ENCODE peak calls at places on chromosomes 1 and 21, in nine cellular contexts. P is sigmoid colon, G is ovary, A is esophagus squamous epithelium, F is adrenal gland, N is tibial nerve, C is breast epithelium, B is prostate gland, V is Peyer's patch. E is an unnamed sample. For H3K9me3, the result is how much of the 10 kb centered on the place peaks cover.

GRCh38 chr1:181433931-181434330 is 49.4 kb upstream of the CACNA1E start:
- DNase-seq in P (no peak), G (no peak), A (no peak), F (no peak), N (no peak), C (no peak), B (no peak), V (no peak), E (no peak)

GRCh38 chr1:188237573-188238353 is 1409.0 kb downstream of the PLA2G4A start:
- DNase-seq in P (no peak), G (no peak), A (no peak), F (no peak), N (no peak), C (no peak), B (no peak), V (no peak), E (no peak)

GRCh38 chr1:9884805-9885204 is 25.3 kb downstream of the CTNNBIP1 start:
- DNase-seq in P (no peak), G (no peak), A (no peak), F (no peak), N (no peak), C (no peak), B (no peak), V (no peak), E (no peak)

GRCh38 chr1:27603320-27603961 is 503 bp downstream of the AHDC1 start:
- DNase-seq in P (no peak), G (peak), A (no peak), F (peak), N (no peak), C (no peak), B (peak), V (peak), E (no peak)

GRCh38 chr1:241323510-241323909 is 33.5 kb downstream of the RGS7 start:
- DNase-seq in P (no peak), G (no peak), A (no peak), F (peak), N (no peak), C (no peak), B (no peak), V (no peak), E (peak)

GRCh38 chr1:25973610-25974355 is 24.1 kb downstream of the PAFAH2 start:
- DNase-seq in P (no peak), G (no peak), A (no peak), F (no peak), N (no peak), C (no peak), B (no peak), V (no peak), E (no peak)

GRCh38 chr1:7745783-7746182 is 25.3 kb upstream of the VAMP3 start:
- DNase-seq in P (no peak), G (no peak), A (no peak), F (no peak), N (no peak), C (peak), B (peak), V (no peak), E (no peak)

GRCh38 chr1:218620956-218621355 is 275.8 kb downstream of the TGFB2 start:
- DNase-seq in P (no peak), G (no peak), A (no peak), F (no peak), N (no peak), C (no peak), B (no peak), V (no peak), E (peak)

GRCh38 chr1:27301582-27302199 is 20.3 kb upstream of the TMEM222 start:
- DNase-seq in P (peak), G (no peak), A (no peak), F (no peak), N (no peak), C (no peak), B (no peak), V (no peak), E (no peak)

GRCh38 chr1:199948587-199949280 is 78.8 kb upstream of the NR5A2 start:
- DNase-seq in P (no peak), G (no peak), A (no peak), F (no peak), N (no peak), C (no peak), B (no peak), V (no peak), E (no peak)

GRCh38 chr1:70966018-70966638 is 81.5 kb downstream of the PTGER3 start:
- DNase-seq in P (no peak), G (no peak), A (no peak), F (no peak), N (no peak), C (no peak), B (no peak), V (no peak), E (no peak)

GRCh38 chr1:236699366-236699765 is 13.1 kb downstream of the ACTN2 start:
- DNase-seq in P (no peak), G (no peak), A (no peak), F (no peak), N (no peak), C (no peak), B (no peak), V (no peak), E (no peak)

GRCh38 chr1:199033709-199034108 is 394.9 kb downstream of the PTPRC start:
- DNase-seq in P (no peak), G (no peak), A (no peak), F (no peak), N (no peak), C (no peak), B (no peak), V (no peak), E (no peak)

GRCh38 chr1:99648107-99648506 is 2.2 kb downstream of the PALMD start:
- DNase-seq in P (no peak), G (no peak), A (no peak), F (peak), N (no peak), C (peak), B (peak), V (no peak), E (peak)

GRCh38 chr1:240496941-240497340 is 115.0 kb downstream of the GREM2 start:
- DNase-seq in P (no peak), G (no peak), A (no peak), F (no peak), N (no peak), C (no peak), B (no peak), V (no peak), E (no peak)

GRCh38 chr1:6960291-6960758 is 175.1 kb downstream of the CAMTA1 start:
- DNase-seq in P (no peak), G (peak), A (no peak), F (peak), N (peak), C (no peak), B (peak), V (no peak), E (peak)

GRCh38 chr1:172638249-172638648 is 20.7 kb upstream of the FASLG start:
- DNase-seq in P (no peak), G (no peak), A (no peak), F (no peak), N (no peak), C (no peak), B (no peak), V (no peak), E (no peak)

GRCh38 chr1:8020032-8020431 is 6.1 kb downstream of the ERRFI1 start:
- DNase-seq in P (no peak), G (no peak), A (no peak), F (no peak), N (no peak), C (peak), B (peak), V (no peak), E (peak)

GRCh38 chr1:110976089-110976488 is 12.4 kb upstream of the LRIF1 start:
- DNase-seq in P (no peak), G (no peak), A (no peak), F (no peak), N (no peak), C (no peak), B (no peak), V (no peak), E (no peak)

GRCh38 chr1:110975265-110975664 is 11.5 kb upstream of the LRIF1 start:
- DNase-seq in P (no peak), G (no peak), A (no peak), F (no peak), N (no peak), C (no peak), B (no peak), V (no peak), E (no peak)

GRCh38 chr1:110982320-110982719 is 18.6 kb upstream of the LRIF1 start:
- DNase-seq in P (no peak), G (no peak), A (no peak), F (no peak), N (no peak), C (no peak), B (no peak), V (no peak), E (no peak)

GRCh38 chr1:110979154-110979553 is 15.4 kb upstream of the LRIF1 start:
- DNase-seq in P (no peak), G (no peak), A (no peak), F (no peak), N (no peak), C (no peak), B (no peak), V (no peak), E (no peak)
- H3K9me3 ChIP-seq in P (under half), G (under half), A (under half), F (under half), N (under half), C (under half), B (under half), V (under half), E (under half)

GRCh38 chr1:179143332-179143731 is 61.5 kb downstream of the TOR3A start:
- DNase-seq in P (no peak), G (no peak), A (no peak), F (no peak), N (no peak), C (no peak), B (no peak), V (no peak), E (no peak)
- H3K4me3 ChIP-seq in P (peak), G (no peak), A (no peak), F (no peak), N (no peak), C (peak), B (no peak), V (no peak), E (no peak)

DNA sequence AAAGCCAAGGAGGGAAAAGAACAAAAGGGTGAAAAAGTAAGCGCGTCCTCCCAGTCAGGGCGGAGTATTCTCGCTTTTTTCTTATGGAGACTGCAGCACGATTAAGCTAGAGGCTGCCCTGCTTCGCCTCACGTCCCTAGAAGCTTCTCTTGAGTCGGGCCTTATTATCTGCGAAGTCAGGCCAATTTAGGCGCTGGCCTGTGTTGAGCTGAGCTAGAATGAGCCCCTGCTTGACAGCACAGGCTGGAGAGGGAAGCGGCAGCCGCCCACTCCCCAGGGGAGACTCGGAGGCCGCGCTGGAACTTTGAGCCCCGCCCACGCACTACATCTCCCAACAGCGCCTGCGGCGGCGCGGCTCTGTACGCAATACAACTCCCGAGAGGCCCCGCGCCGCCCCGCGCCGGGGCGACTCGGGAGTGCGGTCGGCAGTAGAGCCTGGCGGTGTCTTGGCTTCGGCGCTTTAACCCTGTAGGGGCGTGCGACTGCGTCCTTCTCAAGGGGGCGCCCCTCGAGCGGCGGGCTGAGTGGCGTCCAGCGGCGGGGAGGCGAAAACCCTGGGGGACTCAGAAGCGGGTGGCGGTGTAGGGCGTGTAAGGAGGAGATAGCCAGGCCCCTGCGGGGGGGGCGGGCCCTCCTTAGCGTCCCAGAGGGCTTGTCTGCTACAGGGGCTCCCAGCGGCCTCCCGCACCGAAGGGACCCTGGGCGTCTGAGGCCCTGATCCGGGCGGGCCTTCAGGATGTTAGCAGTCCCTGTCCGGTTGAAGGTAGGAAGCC is 888 bp downstream of the ZNF436 start:
- DNase-seq in P (peak), G (peak), A (peak), F (peak), N (peak), C (peak), B (peak), V (peak), E (peak)
- TF ChIP-seq POLR2A in P (peak), G (peak), A (peak), F (peak), N (peak), C (peak), B (peak), V (peak), E (peak)

GRCh38 chr21:44664691-44665090 is 2.0 kb downstream of the KRTAP12-2 start:
- DNase-seq in P (no peak), G (no peak), A (no peak), F (no peak), N (no peak), C (no peak), B (no peak), V (no peak), E (no peak)

GRCh38 chr21:44671911-44672310 is 5.2 kb upstream of the KRTAP12-2 start:
- DNase-seq in P (no peak), G (no peak), A (no peak), F (no peak), N (no peak), C (no peak), B (no peak), V (no peak), E (no peak)

GRCh38 chr21:44666401-44667320 is at the start of gene KRTAP12-2:
- DNase-seq in P (no peak), G (no peak), A (no peak), F (no peak), N (no peak), C (no peak), B (no peak), V (no peak), E (no peak)

GRCh38 chr21:44670642-44671432 is 4.1 kb upstream of the KRTAP12-2 start:
- DNase-seq in P (no peak), G (no peak), A (no peak), F (no peak), N (no peak), C (no peak), B (no peak), V (no peak), E (no peak)

GRCh38 chr21:44667612-44668011 is 885 bp upstream of the KRTAP12-2 start:
- DNase-seq in P (no peak), G (no peak), A (no peak), F (no peak), N (no peak), C (no peak), B (no peak), V (no peak), E (no peak)
- H3K9me3 ChIP-seq in P (under half), G (under half), A (under half), F (under half), N (under half), C (under half), B (under half), V (under half), E (under half)

DNA sequence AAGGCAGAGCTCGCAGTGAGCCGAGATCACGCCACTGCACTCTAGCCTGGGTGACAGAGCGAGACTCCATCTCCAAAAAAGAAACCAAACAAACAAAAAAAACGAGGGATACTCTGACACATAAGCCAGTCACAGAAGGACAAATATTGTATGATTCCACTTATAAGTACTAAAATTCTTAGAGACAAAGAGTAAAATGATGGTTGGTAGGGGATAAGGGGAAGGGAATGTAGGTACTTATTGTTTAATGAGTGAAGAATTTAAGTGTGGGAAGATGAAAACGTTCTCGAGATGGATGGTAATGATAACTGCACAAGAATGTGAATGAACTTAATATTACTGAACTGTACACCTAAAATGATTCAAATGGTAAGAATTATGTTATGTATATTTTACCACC is 66.7 kb upstream of the GUCA2A start:
- DNase-seq in P (no peak), G (no peak), A (no peak), F (no peak), N (no peak), C (no peak), B (no peak), V (no peak), E (no peak)
- H3K4me3 ChIP-seq in P (no peak), G (no peak), A (no peak), F (no peak), N (no peak), C (no peak), B (no peak), V (no peak), E (no peak)

DNA sequence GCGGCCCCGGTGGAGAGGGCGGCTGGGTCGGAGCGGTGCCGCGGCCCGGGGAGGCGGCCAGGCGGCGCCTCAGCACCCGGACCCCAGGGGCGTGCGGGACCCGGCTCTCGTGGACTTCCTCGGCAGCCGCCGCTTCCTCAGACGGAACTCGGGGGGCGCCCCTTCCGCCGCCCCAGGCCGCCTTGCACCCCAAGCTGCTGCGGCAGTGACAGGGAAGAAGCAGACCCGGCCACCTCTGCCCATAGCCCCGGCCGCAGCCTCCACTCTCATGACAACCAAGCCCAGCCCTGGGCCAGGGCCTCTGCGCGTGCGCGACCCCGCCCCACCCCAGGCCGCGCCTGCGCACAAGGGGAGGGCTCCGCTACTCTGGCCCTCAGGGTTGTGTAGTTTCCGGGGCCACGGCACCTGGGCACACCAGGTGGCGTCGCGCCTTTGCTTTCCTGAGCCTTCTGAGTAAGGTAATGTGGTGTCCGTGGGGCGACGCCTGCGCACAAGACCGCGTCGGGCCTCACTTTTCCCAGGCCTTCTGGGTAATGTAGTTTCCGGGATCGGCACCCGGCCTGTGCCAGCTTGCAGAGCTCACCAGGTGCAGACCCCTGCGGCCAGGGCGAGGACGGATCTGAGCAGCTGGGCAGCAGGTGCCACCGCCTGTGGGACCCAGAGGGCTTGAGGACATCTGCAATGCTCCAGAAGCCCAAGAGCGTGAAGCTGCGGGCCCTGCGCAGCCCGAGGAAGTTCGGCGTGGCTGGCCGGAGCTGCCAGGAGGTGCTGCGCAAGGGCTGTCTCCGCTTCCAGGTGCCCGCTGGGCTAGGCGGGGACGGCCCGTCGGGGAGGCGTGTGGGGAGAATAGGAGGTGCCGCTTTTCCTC is at the start of the genes CEP104 and DFFB:
- DNase-seq in P (peak), G (peak), A (peak), F (peak), N (peak), C (peak), B (peak), V (peak), E (peak)
- TF ChIP-seq POLR2A in P (no peak), G (no peak), A (peak), F (peak), N (peak), C (peak), B (peak), V (peak), E (peak)

GRCh38 chr1:2935184-2935583 is 86.1 kb upstream of the ACTRT2 start:
- DNase-seq in P (no peak), G (no peak), A (no peak), F (no peak), N (no peak), C (no peak), B (no peak), V (no peak), E (no peak)

GRCh38 chr1:2936568-2937515 is 84.4 kb upstream of the ACTRT2 start:
- DNase-seq in P (no peak), G (no peak), A (no peak), F (no peak), N (no peak), C (no peak), B (no peak), V (no peak), E (no peak)

GRCh38 chr1:2934642-2935081 is 86.6 kb upstream of the ACTRT2 start:
- DNase-seq in P (no peak), G (no peak), A (no peak), F (no peak), N (no peak), C (no peak), B (no peak), V (no peak), E (no peak)

GRCh38 chr1:2934173-2934540 is 87.1 kb upstream of the ACTRT2 start:
- DNase-seq in P (no peak), G (no peak), A (no peak), F (no peak), N (no peak), C (no peak), B (no peak), V (no peak), E (no peak)

DNA sequence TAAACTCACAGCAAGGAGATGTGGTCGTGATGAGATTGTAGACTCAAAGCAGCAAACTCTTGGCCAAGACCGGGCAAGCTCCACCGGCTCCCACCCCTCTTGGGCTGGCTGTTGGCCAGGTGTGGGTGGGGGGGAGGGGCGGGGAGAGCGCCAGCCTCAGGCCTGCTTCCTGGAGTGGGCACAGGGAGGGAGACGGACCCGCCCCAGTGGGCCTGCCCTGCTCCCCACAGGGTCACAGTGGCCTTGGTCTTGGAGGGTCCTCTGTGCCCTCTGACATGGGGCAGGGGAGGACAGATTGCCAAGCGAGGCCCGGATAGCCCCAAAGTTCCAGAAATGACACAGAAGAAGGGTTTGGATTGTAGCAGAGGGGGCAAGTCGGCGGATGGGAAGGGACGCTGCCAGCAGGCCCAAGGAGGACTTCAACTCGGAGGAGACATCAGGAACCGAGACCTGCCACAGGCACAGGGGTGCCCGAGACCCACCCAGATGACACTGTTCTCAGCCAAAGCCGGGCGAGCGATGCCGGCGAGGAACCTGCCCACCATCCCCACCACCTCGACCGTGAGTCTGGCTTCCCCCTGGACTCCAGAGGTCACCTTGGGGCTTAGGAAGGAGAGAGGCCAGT is 85.4 kb upstream of the ACTRT2 start:
- DNase-seq in P (no peak), G (no peak), A (no peak), F (no peak), N (no peak), C (no peak), B (no peak), V (no peak), E (no peak)
- H3K9me3 ChIP-seq in P (under half), G (under half), A (under half), F (under half), N (under half), C (under half), B (under half), V (under half), E (under half)